ENCODE peak calls at places on chromosomes 12 and 14, in eight cellular contexts. X is mucosa of descending colon; W is cardiac fibroblast; S is right lobe of liver; B is GM12864; L is fibroblast of lung; I is heart right ventricle; V is CD8-positive, alpha-beta T cell. D is an unnamed sample.

GRCh38 chr14:104975481-104976197 is 2.5 kb downstream of the AHNAK2 start:
- DNase-seq in X (peak), W (no peak), S (no peak), B (no peak), L (no peak), I (no peak), V (no peak), D (no peak)

GRCh38 chr12:24226745-24227350 is 277.4 kb upstream of the SOX5 start:
- DNase-seq in X (no peak), W (peak), S (no peak), B (no peak), L (peak), I (no peak), V (no peak), D (no peak)

GRCh38 chr12:11576104-11576503 is 73.4 kb upstream of the ETV6 start:
- DNase-seq in X (no peak), W (peak), S (no peak), B (no peak), L (peak), I (no peak), V (no peak), D (peak)

GRCh38 chr12:78293039-78293686 is 462.5 kb downstream of the NAV3 start:
- DNase-seq in X (no peak), W (peak), S (no peak), B (no peak), L (peak), I (no peak), V (no peak), D (no peak)

GRCh38 chr12:726281-727140 is 25.9 kb upstream of the WNK1 start:
- DNase-seq in X (no peak), W (no peak), S (no peak), B (no peak), L (peak), I (no peak), V (no peak), D (no peak)

GRCh38 chr12:114313910-114314309 is 92.0 kb downstream of the TBX5 start:
- DNase-seq in X (no peak), W (no peak), S (no peak), B (no peak), L (no peak), I (no peak), V (no peak), D (no peak)

GRCh38 chr12:101564912-101565311 is 29.9 kb upstream of the MYBPC1 start:
- DNase-seq in X (no peak), W (no peak), S (no peak), B (no peak), L (no peak), I (no peak), V (no peak), D (no peak)

GRCh38 chr14:56176530-56176929 is 58.3 kb downstream of the PELI2 start:
- DNase-seq in X (no peak), W (no peak), S (no peak), B (no peak), L (no peak), I (no peak), V (no peak), D (no peak)

GRCh38 chr14:74008843-74009499 is 10.1 kb downstream of the ENTPD5 start:
- DNase-seq in X (no peak), W (no peak), S (no peak), B (no peak), L (no peak), I (no peak), V (no peak), D (no peak)

GRCh38 chr12:111995782-111996480 is 17.0 kb downstream of the TMEM116 start:
- DNase-seq in X (no peak), W (no peak), S (no peak), B (no peak), L (no peak), I (no peak), V (no peak), D (no peak)

GRCh38 chr12:6961695-6962284 is 8.7 kb downstream of the PHB2 start:
- DNase-seq in X (peak), W (peak), S (peak), B (no peak), L (peak), I (peak), V (no peak), D (peak)

GRCh38 chr12:31874961-31875608 is 84.1 kb upstream of the RESF1 start:
- DNase-seq in X (peak), W (peak), S (peak), B (peak), L (peak), I (peak), V (peak), D (peak)

GRCh38 chr14:84814391-84814790 is 715.6 kb upstream of the FLRT2 start:
- DNase-seq in X (no peak), W (no peak), S (no peak), B (no peak), L (no peak), I (no peak), V (no peak), D (no peak)
- H3K4me3 ChIP-seq in X (no peak), W (no peak), S (no peak), B (no peak), L (no peak), I (no peak), V (no peak), D (no peak)

GRCh38 chr12:70106347-70106746 is 136.9 kb upstream of the CNOT2 start:
- DNase-seq in X (no peak), W (no peak), S (no peak), B (no peak), L (no peak), I (no peak), V (no peak), D (no peak)
- TF ChIP-seq CTCF in X (no peak), W (no peak), S (no peak), B (no peak), L (no peak), I (no peak), V (no peak), D (no peak)

GRCh38 chr12:48977290-48978281 is 536 bp upstream of the WNT1 start:
- DNase-seq in X (peak), W (peak), S (peak), B (no peak), L (no peak), I (no peak), V (peak), D (peak)
- H3K4me3 ChIP-seq in X (no peak), W (no peak), S (no peak), B (no peak), L (no peak), I (peak), V (peak), D (no peak)

GRCh38 chr14:106586098-106586704 is 1059.8 kb downstream of the TMEM121 start:
- DNase-seq in X (peak), W (no peak), S (no peak), B (no peak), L (no peak), I (no peak), V (peak), D (peak)
- TF ChIP-seq CTCF in X (peak), W (no peak), S (peak), B (peak), L (no peak), I (peak), V (peak), D (peak)

GRCh38 chr12:9669019-9669326 is 540 bp upstream of the CLEC2D start:
- DNase-seq in X (no peak), W (no peak), S (no peak), B (no peak), L (no peak), I (no peak), V (no peak), D (peak)

GRCh38 chr12:9667403-9667802 is 2.1 kb upstream of the CLEC2D start:
- DNase-seq in X (no peak), W (no peak), S (no peak), B (no peak), L (no peak), I (no peak), V (no peak), D (peak)

GRCh38 chr12:9673404-9674225 is 4.1 kb downstream of the CLEC2D start:
- DNase-seq in X (peak), W (peak), S (no peak), B (no peak), L (peak), I (peak), V (no peak), D (peak)

GRCh38 chr12:9669534-9669933 is at the start of gene CLEC2D:
- DNase-seq in X (no peak), W (no peak), S (no peak), B (peak), L (no peak), I (no peak), V (no peak), D (peak)

DNA sequence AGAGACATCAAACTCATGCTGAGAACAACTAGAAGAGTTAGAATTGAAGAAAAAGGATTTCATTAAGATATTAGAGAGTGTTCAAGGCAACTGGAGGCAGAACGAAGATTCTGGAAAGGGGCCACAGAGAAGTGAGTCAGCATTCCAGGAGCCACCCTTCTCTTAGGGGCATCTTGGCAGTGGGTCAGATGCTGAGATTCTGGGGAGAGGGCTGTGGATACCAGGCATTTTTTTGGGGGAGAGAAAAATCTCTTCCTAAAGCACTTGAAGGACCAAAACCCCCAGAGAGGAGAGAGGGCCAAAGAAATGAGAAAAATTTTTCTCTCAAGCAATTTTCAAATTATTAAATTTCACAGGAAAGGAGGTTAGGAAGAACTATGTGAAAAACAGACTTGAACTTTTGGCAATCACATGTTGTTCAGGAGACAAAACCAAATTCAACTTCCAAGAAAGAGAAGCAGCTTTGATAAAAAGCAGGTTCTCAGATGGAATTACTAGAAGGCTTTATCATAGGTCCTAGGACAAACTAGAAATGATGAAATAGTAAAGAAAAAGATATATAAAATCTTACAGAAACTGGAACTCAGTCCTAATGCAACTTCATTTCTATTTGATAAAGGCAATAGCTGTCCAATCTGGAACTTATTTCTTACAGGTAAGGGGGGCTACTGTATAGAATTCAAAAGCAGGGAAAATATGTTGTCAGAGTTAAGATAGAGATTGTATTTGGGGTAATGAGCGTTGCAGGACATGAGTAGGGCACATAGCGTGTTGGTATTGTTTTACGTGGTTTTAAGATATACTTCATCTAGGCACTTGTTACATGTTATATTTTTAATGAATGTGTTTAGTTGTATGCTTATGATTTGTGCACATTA is 1.1 kb upstream of the CLEC2D start:
- DNase-seq in X (no peak), W (peak), S (no peak), B (no peak), L (peak), I (no peak), V (no peak), D (peak)
- H3K4me3 ChIP-seq in X (no peak), W (no peak), S (no peak), B (peak), L (no peak), I (no peak), V (peak), D (no peak)

DNA sequence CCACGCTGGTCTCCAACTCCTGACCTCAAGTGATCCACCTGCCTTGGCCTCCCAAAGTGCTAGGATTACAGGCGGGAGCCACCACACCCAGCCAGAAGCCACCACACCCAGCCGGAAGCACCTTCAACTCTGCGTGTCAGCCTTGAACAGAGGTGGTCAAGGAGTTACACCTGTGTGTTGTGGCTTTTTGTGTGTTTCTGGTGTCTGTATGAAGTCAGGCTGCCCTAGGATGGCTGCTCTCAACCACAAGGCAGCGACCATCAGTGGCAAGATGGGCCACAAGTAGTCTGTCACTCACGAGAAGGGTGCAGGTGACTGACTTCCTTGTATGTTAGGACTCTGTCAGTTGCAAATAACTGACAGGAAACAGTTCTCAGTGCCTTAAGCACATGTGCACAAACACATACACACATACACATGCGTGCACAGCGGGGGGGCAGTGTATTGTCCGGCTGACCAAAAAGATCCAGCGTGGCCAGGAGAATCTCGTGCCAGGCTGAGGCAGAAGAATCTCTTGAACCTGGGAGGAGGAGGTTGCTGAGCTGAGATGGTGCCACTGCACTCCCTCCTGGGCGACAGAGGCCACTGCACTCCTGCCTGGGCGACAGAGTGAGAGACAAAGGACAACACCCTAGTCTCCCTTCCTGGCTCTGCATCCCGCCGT is 13.5 kb downstream of the P2RX4 start:
- DNase-seq in X (peak), W (no peak), S (peak), B (no peak), L (no peak), I (no peak), V (no peak), D (no peak)
- TF ChIP-seq CTCF in X (peak), W (peak), S (peak), B (peak), L (peak), I (no peak), V (peak), D (peak)

D was measured in GM06990.